ENCODE peak calls at places on chromosomes 1 and 21, in five cellular contexts. G, A, R, K and H are unnamed samples.

GRCh38 chr21:18350216-18350615 is 53.4 kb downstream of the TMPRSS15 start:
- DNase-seq in G (peak; percentile 10), A (no peak), R (no peak), K (no peak), H (no peak)

GRCh38 chr1:203324103-203325003 is 19.0 kb downstream of the BTG2 start:
- DNase-seq in G (no peak), A (no peak), R (no peak), K (peak; percentile 69), H (no peak)

GRCh38 chr1:56345826-56346225 is 233.5 kb downstream of the PLPP3 start:
- DNase-seq in G (no peak), A (no peak), R (no peak), K (no peak), H (no peak)

GRCh38 chr1:212397171-212397570 is 17.5 kb downstream of the PACC1 start:
- DNase-seq in G (no peak), A (no peak), R (no peak), K (no peak), H (no peak)

GRCh38 chr1:26275580-26276431 is 4.1 kb upstream of the SH3BGRL3 start:
- DNase-seq in G (peak; percentile 66), A (peak; percentile 16), R (peak; percentile 85), K (peak; percentile 92), H (peak; percentile 35)

GRCh38 chr1:184755226-184756065 is 788 bp upstream of the EDEM3 start:
- DNase-seq in G (peak; percentile 25), A (no peak), R (no peak), K (no peak), H (no peak)

GRCh38 chr1:38000529-38001453 is 4.5 kb downstream of the FHL3 start:
- DNase-seq in G (no peak), A (no peak), R (peak; percentile 66), K (peak; percentile 80), H (no peak)

GRCh38 chr1:5001466-5001865 is 347.1 kb downstream of the AJAP1 start:
- DNase-seq in G (no peak), A (no peak), R (no peak), K (no peak), H (no peak)

GRCh38 chr21:41669533-41669830 is 97.4 kb downstream of the RIPK4 start:
- DNase-seq in G (no peak), A (no peak), R (no peak), K (peak; percentile 7), H (no peak)

GRCh38 chr1:155175927-155176371 is 2.3 kb downstream of the TRIM46 start:
- DNase-seq in G (no peak), A (peak; percentile 29), R (no peak), K (peak; percentile 60), H (peak; percentile 77)

GRCh38 chr1:214216031-214216430 is 64.9 kb upstream of the SMYD2 start:
- DNase-seq in G (no peak), A (peak; percentile 19), R (no peak), K (no peak), H (no peak)

GRCh38 chr1:231949277-231950122 is 322.9 kb downstream of the DISC1 start:
- DNase-seq in G (no peak), A (no peak), R (peak; percentile 39), K (peak; percentile 70), H (no peak)

GRCh38 chr1:15965228-15965767 is 10.6 kb downstream of the ZBTB17 start:
- DNase-seq in G (no peak), A (no peak), R (no peak), K (no peak), H (no peak)

GRCh38 chr21:39221282-39221996 is 38.2 kb upstream of the PSMG1 start:
- DNase-seq in G (no peak), A (no peak), R (no peak), K (no peak), H (no peak)

GRCh38 chr1:178966312-178966711 is 59.4 kb upstream of the FAM20B start:
- DNase-seq in G (no peak), A (no peak), R (no peak), K (no peak), H (no peak)